ENCODE peak calls at places on chromosomes 13 and 19, in eight cellular contexts. G, B, X, P, N, V, M and I are unnamed samples.

GRCh38 chr13:57375876-57376275 is 208.9 kb downstream of the PRR20E start:
- DNase-seq in G (no peak), B (no peak), X (no peak), P (no peak), N (no peak), V (no peak), M (no peak), I (no peak)

GRCh38 chr19:3577741-3578344 is 5.1 kb downstream of the HMG20B start:
- DNase-seq in G (no peak), B (no peak), X (no peak), P (no peak), N (no peak), V (no peak), M (peak), I (no peak)

GRCh38 chr13:113981201-113981605 is 7.3 kb upstream of the C13orf46 start:
- DNase-seq in G (peak), B (peak), X (no peak), P (peak), N (no peak), V (no peak), M (no peak), I (no peak)

GRCh38 chr19:45621389-45621788 is 17.8 kb downstream of the EML2 start:
- DNase-seq in G (no peak), B (no peak), X (no peak), P (no peak), N (no peak), V (no peak), M (no peak), I (no peak)

GRCh38 chr19:12785431-12786011 is 5.8 kb upstream of the JUNB start:
- DNase-seq in G (no peak), B (no peak), X (no peak), P (no peak), N (no peak), V (no peak), M (no peak), I (no peak)

GRCh38 chr19:1944088-1944915 is 3.3 kb downstream of the CSNK1G2 start:
- DNase-seq in G (no peak), B (no peak), X (no peak), P (no peak), N (no peak), V (no peak), M (no peak), I (no peak)

GRCh38 chr13:94154362-94154761 is 325.1 kb downstream of the DCT start:
- DNase-seq in G (no peak), B (peak), X (peak), P (peak), N (peak), V (no peak), M (no peak), I (no peak)

GRCh38 chr19:7210359-7210758 is 83.9 kb downstream of the INSR start:
- DNase-seq in G (no peak), B (no peak), X (no peak), P (no peak), N (no peak), V (no peak), M (no peak), I (no peak)

GRCh38 chr13:45779901-45780300 is 71.7 kb downstream of the SIAH3 start:
- DNase-seq in G (no peak), B (no peak), X (no peak), P (no peak), N (no peak), V (no peak), M (no peak), I (no peak)

GRCh38 chr19:47541507-47541906 is 26.6 kb upstream of the NAPA start:
- DNase-seq in G (no peak), B (no peak), X (no peak), P (no peak), N (no peak), V (no peak), M (peak), I (no peak)

GRCh38 chr19:16338470-16339360 is 14.1 kb downstream of the KLF2 start:
- DNase-seq in G (no peak), B (no peak), X (peak), P (peak), N (peak), V (no peak), M (peak), I (peak)

GRCh38 chr13:44298314-44298713 is 75.3 kb upstream of the SERP2 start:
- DNase-seq in G (no peak), B (no peak), X (peak), P (no peak), N (no peak), V (no peak), M (no peak), I (no peak)

GRCh38 chr19:13207237-13208130 is 57.3 kb downstream of the IER2 start:
- DNase-seq in G (no peak), B (peak), X (peak), P (no peak), N (peak), V (peak), M (peak), I (peak)

GRCh38 chr13:25927966-25928365 is 123.8 kb downstream of the SHISA2 start:
- DNase-seq in G (no peak), B (no peak), X (no peak), P (peak), N (no peak), V (no peak), M (no peak), I (no peak)

GRCh38 chr13:106602178-106602577 is 34.2 kb upstream of the ARGLU1 start:
- DNase-seq in G (peak), B (no peak), X (no peak), P (no peak), N (no peak), V (no peak), M (no peak), I (no peak)

GRCh38 chr13:62209539-62209938 is 793.9 kb upstream of the PCDH20 start:
- DNase-seq in G (no peak), B (no peak), X (no peak), P (no peak), N (no peak), V (no peak), M (peak), I (peak)

GRCh38 chr13:99969934-99970760 is 1.4 kb downstream of the ZIC5 start:
- DNase-seq in G (no peak), B (no peak), X (no peak), P (peak), N (no peak), V (no peak), M (no peak), I (no peak)

GRCh38 chr19:12797141-12797587 is 4.4 kb downstream of the PRDX2 start:
- DNase-seq in G (no peak), B (no peak), X (no peak), P (no peak), N (no peak), V (no peak), M (no peak), I (no peak)

GRCh38 chr13:69551193-69551592 is 556.4 kb upstream of the ATXN8OS start:
- DNase-seq in G (no peak), B (no peak), X (no peak), P (no peak), N (no peak), V (no peak), M (no peak), I (no peak)

GRCh38 chr19:531753-532571 is at the start of gene CDC34:
- DNase-seq in G (no peak), B (no peak), X (no peak), P (no peak), N (no peak), V (no peak), M (peak), I (peak)

GRCh38 chr19:325173-325936 is 19.2 kb downstream of the MIER2 start:
- DNase-seq in G (no peak), B (no peak), X (no peak), P (no peak), N (no peak), V (no peak), M (no peak), I (no peak)

GRCh38 chr13:66077286-66077685 is 1152.8 kb downstream of the PCDH9 start:
- DNase-seq in G (no peak), B (no peak), X (no peak), P (no peak), N (peak), V (no peak), M (no peak), I (no peak)

GRCh38 chr13:45847554-45848224 is 3.9 kb downstream of the SIAH3 start:
- DNase-seq in G (no peak), B (no peak), X (no peak), P (no peak), N (no peak), V (peak), M (no peak), I (peak)

GRCh38 chr19:7159105-7159933 is 89.8 kb downstream of the ZNF557 start:
- DNase-seq in G (no peak), B (peak), X (peak), P (peak), N (peak), V (peak), M (no peak), I (no peak)

GRCh38 chr13:41019027-41019487 is at the start of gene ELF1:
- DNase-seq in G (peak), B (no peak), X (peak), P (peak), N (peak), V (peak), M (peak), I (peak)

GRCh38 chr19:3670796-3671679 is 29.2 kb downstream of the PIP5K1C start:
- DNase-seq in G (no peak), B (peak), X (peak), P (peak), N (peak), V (peak), M (peak), I (peak)

GRCh38 chr13:79456051-79456450 is 24.9 kb upstream of the NDFIP2 start:
- DNase-seq in G (no peak), B (no peak), X (no peak), P (no peak), N (peak), V (no peak), M (no peak), I (no peak)

GRCh38 chr19:1616875-1617274 is 11.6 kb upstream of the UQCR11 start:
- DNase-seq in G (no peak), B (no peak), X (no peak), P (no peak), N (no peak), V (no peak), M (no peak), I (no peak)

GRCh38 chr13:76903544-76904162 is 17.4 kb upstream of the KCTD12 start:
- DNase-seq in G (peak), B (no peak), X (peak), P (peak), N (peak), V (peak), M (peak), I (peak)

GRCh38 chr13:40982772-40983171 is 36.3 kb downstream of the ELF1 start:
- DNase-seq in G (no peak), B (no peak), X (peak), P (peak), N (peak), V (peak), M (peak), I (peak)

GRCh38 chr13:91078093-91078679 is 269.3 kb upstream of the MIR17HG start:
- DNase-seq in G (no peak), B (no peak), X (no peak), P (peak), N (no peak), V (peak), M (peak), I (peak)
- TF ChIP-seq CTCF in G (no peak), B (peak), X (no peak), P (peak), N (no peak), V (peak), M (peak), I (no peak)

DNA sequence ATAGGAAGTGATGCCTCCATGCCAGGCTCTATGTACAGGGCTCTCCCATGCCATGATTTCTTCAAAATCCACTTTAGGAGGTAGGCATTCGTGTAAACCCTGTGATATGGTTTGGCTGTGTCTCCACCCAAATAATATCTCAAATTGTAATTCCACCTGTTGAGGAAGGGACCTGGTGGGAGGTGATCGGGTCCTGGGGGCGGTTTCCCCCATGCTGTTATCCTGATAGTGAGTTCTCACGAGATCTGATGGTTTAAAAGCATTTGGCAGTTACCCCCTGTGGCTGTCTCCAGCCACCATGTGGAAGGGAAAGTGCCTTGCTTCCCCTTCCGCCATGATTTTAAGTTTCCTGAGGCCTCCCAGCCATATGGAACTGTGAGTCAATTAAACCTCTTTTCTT is 8.1 kb downstream of the SARS2 start:
- DNase-seq in G (no peak), B (no peak), X (no peak), P (no peak), N (no peak), V (no peak), M (no peak), I (no peak)
- TF ChIP-seq CTCF in G (no peak), B (no peak), X (no peak), P (no peak), N (no peak), V (no peak), M (no peak), I (no peak)

GRCh38 chr19:49938662-49939061 is 9.4 kb upstream of the NUP62 start:
- DNase-seq in G (no peak), B (no peak), X (no peak), P (no peak), N (no peak), V (no peak), M (no peak), I (no peak)

GRCh38 chr19:49940482-49940791 is 11.1 kb upstream of the NUP62 start:
- DNase-seq in G (no peak), B (no peak), X (no peak), P (no peak), N (no peak), V (no peak), M (no peak), I (no peak)

GRCh38 chr19:49936549-49936948 is 7.2 kb upstream of the NUP62 start:
- DNase-seq in G (no peak), B (no peak), X (no peak), P (no peak), N (peak), V (no peak), M (no peak), I (no peak)

DNA sequence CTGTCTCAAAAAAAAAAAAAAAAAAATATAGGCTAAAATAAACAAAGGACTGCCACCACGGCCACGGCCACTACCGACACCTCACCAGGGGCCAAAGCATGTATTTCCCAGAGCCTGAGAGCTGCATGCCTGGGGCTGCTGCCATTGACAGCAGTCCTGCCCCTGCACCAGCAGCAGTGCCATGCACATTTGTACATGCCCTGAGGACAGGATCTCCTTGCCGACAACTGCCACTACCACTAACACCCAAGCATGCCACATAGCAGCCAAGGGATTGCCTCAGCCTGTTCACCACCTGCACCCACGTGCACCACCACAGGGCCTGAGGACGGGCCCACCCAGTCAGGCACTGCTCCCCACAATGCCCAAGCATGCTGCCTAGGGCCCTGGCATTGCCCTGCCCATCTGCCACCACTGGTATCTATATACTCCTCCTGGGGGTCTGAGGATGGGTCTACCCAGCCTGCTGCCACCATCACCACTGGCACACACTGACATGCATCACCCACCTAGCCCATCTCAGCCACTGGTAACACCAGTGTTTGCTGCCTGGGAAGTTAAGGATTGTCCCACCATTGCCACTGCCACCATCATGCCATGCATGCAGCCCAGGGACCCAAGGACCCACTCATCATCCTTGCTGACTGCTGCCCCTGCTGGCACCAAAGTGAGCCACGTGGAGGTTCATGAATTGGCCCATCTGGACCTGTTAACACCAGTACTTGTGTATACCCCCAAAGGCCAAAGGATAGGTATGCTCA is 10.6 kb upstream of the NUP62 start:
- DNase-seq in G (no peak), B (no peak), X (no peak), P (no peak), N (no peak), V (no peak), M (no peak), I (no peak)
- TF ChIP-seq CTCF in G (no peak), B (no peak), X (no peak), P (no peak), N (no peak), V (no peak), M (no peak), I (no peak)

GRCh38 chr13:51257187-51257586 is 35.0 kb downstream of the FAM124A start:
- DNase-seq in G (no peak), B (no peak), X (no peak), P (no peak), N (no peak), V (no peak), M (no peak), I (no peak)
- TF ChIP-seq CTCF in G (no peak), B (no peak), X (no peak), P (no peak), N (no peak), V (no peak), M (no peak), I (no peak)